ENCODE peak calls at places on chromosomes 1 and 21, in eight cellular contexts. One of them, this sample, is unnamed.
A peak's percentile ranks its signal among the peaks of the same experiment; 100 is the strongest.

GRCh38 chr1:219085988-219086387 is 87.7 kb upstream of the LYPLAL1 start:
- DNase-seq in breast epithelium: no peak
- DNase-seq in GM23338: no peak
- DNase-seq in A549: no peak
- DNase-seq in left lung: no peak
- DNase-seq in hepatocyte: no peak
- DNase-seq in aorta: no peak
- DNase-seq in NB4: no peak
- DNase-seq in this sample: no peak

GRCh38 chr1:27430903-27431653 is 38.7 kb downstream of the GPR3 start:
- DNase-seq in GM23338: no peak
- DNase-seq in hepatocyte: no peak
- DNase-seq in aorta: no peak
- DNase-seq in NB4: peak; percentile 64
- DNase-seq in A549: no peak
- DNase-seq in left lung: no peak
- DNase-seq in breast epithelium: peak; percentile 44
- DNase-seq in this sample: no peak

GRCh38 chr1:2853711-2854110 is 52.2 kb upstream of the TTC34 start:
- DNase-seq in A549: no peak
- DNase-seq in left lung: peak; percentile 41
- DNase-seq in hepatocyte: no peak
- DNase-seq in GM23338: no peak
- DNase-seq in NB4: no peak
- DNase-seq in aorta: peak; percentile 63
- DNase-seq in breast epithelium: no peak
- DNase-seq in this sample: no peak

GRCh38 chr1:178086294-178087255 is 7.3 kb upstream of the RASAL2 start:
- DNase-seq in aorta: no peak
- DNase-seq in hepatocyte: no peak
- DNase-seq in NB4: peak; percentile 55
- DNase-seq in left lung: no peak
- DNase-seq in A549: no peak
- DNase-seq in breast epithelium: no peak
- DNase-seq in GM23338: no peak
- DNase-seq in this sample: no peak

GRCh38 chr1:220528679-220529529 is 968 bp downstream of the MARK1 start:
- DNase-seq in breast epithelium: peak; percentile 25
- DNase-seq in hepatocyte: peak; percentile 32
- DNase-seq in left lung: no peak
- DNase-seq in GM23338: peak; percentile 64
- DNase-seq in A549: no peak
- DNase-seq in aorta: peak; percentile 77
- DNase-seq in NB4: no peak
- DNase-seq in this sample: no peak

GRCh38 chr1:41843378-41843777 is 75.3 kb downstream of the HIVEP3 start:
- DNase-seq in left lung: no peak
- DNase-seq in breast epithelium: no peak
- DNase-seq in aorta: no peak
- DNase-seq in NB4: no peak
- DNase-seq in A549: no peak
- DNase-seq in GM23338: no peak
- DNase-seq in hepatocyte: no peak
- DNase-seq in this sample: no peak

GRCh38 chr1:230972855-230973271 is 5.8 kb downstream of the TTC13 start:
- DNase-seq in breast epithelium: no peak
- DNase-seq in A549: no peak
- DNase-seq in aorta: no peak
- DNase-seq in left lung: no peak
- DNase-seq in GM23338: no peak
- DNase-seq in hepatocyte: no peak
- DNase-seq in NB4: peak; percentile 72
- DNase-seq in this sample: peak; percentile 69

GRCh38 chr1:55848906-55849305 is 633.7 kb upstream of the USP24 start:
- DNase-seq in breast epithelium: no peak
- DNase-seq in hepatocyte: no peak
- DNase-seq in GM23338: peak; percentile 68
- DNase-seq in NB4: no peak
- DNase-seq in left lung: no peak
- DNase-seq in aorta: no peak
- DNase-seq in A549: no peak
- DNase-seq in this sample: no peak

GRCh38 chr21:21039624-21040023 is 41.4 kb downstream of the NCAM2 start:
- DNase-seq in hepatocyte: no peak
- DNase-seq in NB4: no peak
- DNase-seq in aorta: no peak
- DNase-seq in left lung: no peak
- DNase-seq in GM23338: no peak
- DNase-seq in A549: no peak
- DNase-seq in breast epithelium: no peak
- DNase-seq in this sample: no peak

GRCh38 chr1:201095581-201096531 is 16.4 kb downstream of the CACNA1S start:
- DNase-seq in GM23338: no peak
- DNase-seq in NB4: no peak
- DNase-seq in A549: no peak
- DNase-seq in hepatocyte: no peak
- DNase-seq in aorta: peak; percentile 48
- DNase-seq in left lung: no peak
- DNase-seq in breast epithelium: no peak
- DNase-seq in this sample: no peak

GRCh38 chr1:183932412-183932811 is 105.1 kb downstream of the COLGALT2 start:
- DNase-seq in NB4: no peak
- DNase-seq in GM23338: no peak
- DNase-seq in breast epithelium: no peak
- DNase-seq in A549: no peak
- DNase-seq in aorta: peak; percentile 96
- DNase-seq in left lung: peak; percentile 81
- DNase-seq in hepatocyte: peak; percentile 55
- DNase-seq in this sample: no peak

GRCh38 chr1:4657920-4658585 is 3.6 kb downstream of the AJAP1 start:
- DNase-seq in A549: no peak
- DNase-seq in aorta: no peak
- DNase-seq in NB4: no peak
- DNase-seq in breast epithelium: no peak
- DNase-seq in GM23338: no peak
- DNase-seq in left lung: no peak
- DNase-seq in hepatocyte: no peak
- DNase-seq in this sample: no peak

GRCh38 chr1:16617778-16618580 is 4.6 kb upstream of the NBPF1 start:
- DNase-seq in GM23338: no peak
- DNase-seq in NB4: no peak
- DNase-seq in A549: no peak
- DNase-seq in left lung: no peak
- DNase-seq in hepatocyte: no peak
- DNase-seq in breast epithelium: no peak
- DNase-seq in aorta: peak; percentile 45
- DNase-seq in this sample: no peak

GRCh38 chr1:69836961-69837636 is 269.4 kb downstream of the LRRC7 start:
- DNase-seq in NB4: no peak
- DNase-seq in left lung: no peak
- DNase-seq in A549: no peak
- DNase-seq in hepatocyte: no peak
- DNase-seq in breast epithelium: no peak
- DNase-seq in aorta: no peak
- DNase-seq in GM23338: no peak
- DNase-seq in this sample: no peak

GRCh38 chr1:234722267-234722704 is 112.3 kb upstream of the IRF2BP2 start:
- DNase-seq in aorta: no peak
- DNase-seq in hepatocyte: no peak
- DNase-seq in A549: no peak
- DNase-seq in left lung: no peak
- DNase-seq in breast epithelium: no peak
- DNase-seq in GM23338: no peak
- DNase-seq in NB4: peak; percentile 55
- DNase-seq in this sample: no peak

GRCh38 chr1:169163059-169163458 is 56.6 kb downstream of the ATP1B1 start:
- DNase-seq in hepatocyte: no peak
- DNase-seq in A549: no peak
- DNase-seq in breast epithelium: no peak
- DNase-seq in left lung: no peak
- DNase-seq in NB4: no peak
- DNase-seq in GM23338: no peak
- DNase-seq in aorta: no peak
- DNase-seq in this sample: no peak

GRCh38 chr1:7334475-7335035 is 436.5 kb upstream of the VAMP3 start:
- DNase-seq in left lung: no peak
- DNase-seq in NB4: no peak
- DNase-seq in GM23338: peak; percentile 15
- DNase-seq in breast epithelium: no peak
- DNase-seq in A549: peak; percentile 6
- DNase-seq in hepatocyte: peak; percentile 22
- DNase-seq in aorta: peak; percentile 4
- DNase-seq in this sample: no peak

GRCh38 chr1:197781998-197782718 is 6.9 kb upstream of the DENND1B start:
- DNase-seq in breast epithelium: no peak
- DNase-seq in A549: no peak
- DNase-seq in aorta: no peak
- DNase-seq in GM23338: no peak
- DNase-seq in hepatocyte: no peak
- DNase-seq in NB4: no peak
- DNase-seq in left lung: no peak
- DNase-seq in this sample: no peak

DNA sequence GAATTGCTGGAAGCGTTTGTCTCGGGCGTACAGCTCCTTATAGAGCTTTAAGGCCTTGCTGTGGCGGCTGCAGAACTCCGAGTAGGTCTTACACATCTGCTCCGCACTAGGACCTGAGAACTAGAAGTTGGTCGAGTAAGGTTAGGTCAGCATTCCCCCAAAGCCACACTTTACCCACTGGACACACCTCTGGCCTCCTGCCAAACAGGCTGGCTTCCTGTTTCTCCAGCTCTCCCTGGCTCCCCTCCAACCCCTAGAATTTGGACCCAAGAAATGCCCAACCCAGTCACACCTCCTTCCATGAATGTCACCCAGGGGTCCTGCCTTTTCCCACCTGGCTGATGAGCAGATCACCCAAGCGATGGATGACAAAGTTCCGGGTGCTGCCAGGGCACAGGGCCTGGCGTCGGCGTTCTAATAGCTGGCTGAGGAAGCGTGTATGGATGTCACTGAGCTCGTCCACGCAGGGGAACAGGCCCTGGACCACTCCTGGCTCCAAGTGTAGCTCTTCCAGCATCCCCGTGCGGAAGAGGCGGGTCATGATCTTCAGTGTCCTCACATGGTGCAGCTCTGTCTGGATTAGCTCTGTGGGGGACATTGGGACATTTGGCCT is 15.6 kb downstream of the ARHGEF2 start:
- DNase-seq in hepatocyte: no peak
- DNase-seq in aorta: peak; percentile 83
- DNase-seq in A549: no peak
- DNase-seq in NB4: no peak
- DNase-seq in GM23338: no peak
- DNase-seq in breast epithelium: no peak
- DNase-seq in left lung: no peak
- DNase-seq in this sample: no peak
- H3K4me3 ChIP-seq in hepatocyte: no peak overlapping the region
- H3K4me3 ChIP-seq in aorta: no peak overlapping the region
- H3K4me3 ChIP-seq in A549: peak overlapping the region; percentile 8
- H3K4me3 ChIP-seq in NB4: no peak overlapping the region
- H3K4me3 ChIP-seq in GM23338: no peak overlapping the region
- H3K4me3 ChIP-seq in breast epithelium: no peak overlapping the region
- H3K4me3 ChIP-seq in left lung: no peak overlapping the region
- H3K4me3 ChIP-seq in this sample: no peak overlapping the region

GRCh38 chr1:22143586-22144033 is 713 bp upstream of the WNT4 start:
- DNase-seq in left lung: no peak
- DNase-seq in A549: no peak
- DNase-seq in NB4: no peak
- DNase-seq in hepatocyte: no peak
- DNase-seq in aorta: no peak
- DNase-seq in breast epithelium: no peak
- DNase-seq in GM23338: peak; percentile 61
- DNase-seq in this sample: no peak
- H3K4me3 ChIP-seq in left lung: peak overlapping the region; percentile 22
- H3K4me3 ChIP-seq in A549: peak overlapping the region; percentile 61
- H3K4me3 ChIP-seq in NB4: no peak overlapping the region
- H3K4me3 ChIP-seq in hepatocyte: peak overlapping the region; percentile 36
- H3K4me3 ChIP-seq in aorta: peak overlapping the region; percentile 45
- H3K4me3 ChIP-seq in breast epithelium: peak overlapping the region; percentile 80
- H3K4me3 ChIP-seq in GM23338: peak overlapping the region; percentile 59
- H3K4me3 ChIP-seq in this sample: peak overlapping the region; percentile 30

GRCh38 chr1:168050880-168051279 is 85.8 kb downstream of the GPR161 start:
- DNase-seq in A549: no peak
- DNase-seq in hepatocyte: no peak
- DNase-seq in left lung: no peak
- DNase-seq in GM23338: no peak
- DNase-seq in NB4: no peak
- DNase-seq in aorta: no peak
- DNase-seq in breast epithelium: no peak
- DNase-seq in this sample: no peak

GRCh38 chr1:168057355-168057754 is 79.4 kb downstream of the GPR161 start:
- DNase-seq in A549: no peak
- DNase-seq in breast epithelium: no peak
- DNase-seq in NB4: no peak
- DNase-seq in aorta: no peak
- DNase-seq in left lung: no peak
- DNase-seq in GM23338: no peak
- DNase-seq in hepatocyte: no peak
- DNase-seq in this sample: no peak

GRCh38 chr1:168054117-168054516 is 82.6 kb downstream of the GPR161 start:
- DNase-seq in A549: no peak
- DNase-seq in left lung: no peak
- DNase-seq in aorta: no peak
- DNase-seq in breast epithelium: no peak
- DNase-seq in hepatocyte: no peak
- DNase-seq in GM23338: no peak
- DNase-seq in NB4: peak; percentile 13
- DNase-seq in this sample: no peak

GRCh38 chr1:168050307-168050706 is 86.4 kb downstream of the GPR161 start:
- DNase-seq in A549: no peak
- DNase-seq in hepatocyte: no peak
- DNase-seq in NB4: no peak
- DNase-seq in aorta: no peak
- DNase-seq in left lung: no peak
- DNase-seq in GM23338: no peak
- DNase-seq in breast epithelium: no peak
- DNase-seq in this sample: no peak

DNA sequence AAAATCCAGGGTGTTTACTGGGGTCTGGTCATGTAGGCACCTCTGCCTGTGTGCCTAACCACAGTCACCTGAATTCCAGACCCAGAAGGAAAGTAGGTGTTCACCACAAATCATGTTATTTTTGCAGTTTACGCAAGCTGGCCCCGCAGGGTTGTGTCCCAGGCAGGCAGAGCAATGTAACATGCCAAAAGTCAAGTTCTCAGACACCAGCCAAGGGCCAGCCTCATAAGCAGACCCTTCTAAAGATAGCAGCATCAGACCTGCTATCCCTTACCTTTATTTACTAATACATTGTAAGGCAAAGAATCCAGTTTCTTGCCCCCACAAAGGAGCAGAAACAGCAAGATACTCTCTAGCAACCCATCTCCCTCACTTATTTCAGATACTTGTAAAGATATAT is 83.0 kb downstream of the GPR161 start:
- DNase-seq in GM23338: peak; percentile 3
- DNase-seq in NB4: no peak
- DNase-seq in aorta: no peak
- DNase-seq in left lung: no peak
- DNase-seq in breast epithelium: no peak
- DNase-seq in A549: no peak
- DNase-seq in hepatocyte: no peak
- DNase-seq in this sample: no peak
- H3K4me3 ChIP-seq in GM23338: no peak overlapping the region
- H3K4me3 ChIP-seq in NB4: no peak overlapping the region
- H3K4me3 ChIP-seq in aorta: no peak overlapping the region
- H3K4me3 ChIP-seq in left lung: no peak overlapping the region
- H3K4me3 ChIP-seq in breast epithelium: no peak overlapping the region
- H3K4me3 ChIP-seq in A549: no peak overlapping the region
- H3K4me3 ChIP-seq in hepatocyte: no peak overlapping the region
- H3K4me3 ChIP-seq in this sample: no peak overlapping the region

GRCh38 chr1:175146535-175147213 is 45.9 kb downstream of the KIAA0040 start:
- DNase-seq in GM23338: peak; percentile 91
- DNase-seq in left lung: peak; percentile 92
- DNase-seq in hepatocyte: peak; percentile 81
- DNase-seq in breast epithelium: no peak
- DNase-seq in aorta: peak; percentile 89
- DNase-seq in NB4: peak; percentile 66
- DNase-seq in A549: peak; percentile 80
- DNase-seq in this sample: peak; percentile 75
- H3K4me3 ChIP-seq in GM23338: peak overlapping the region; percentile 20
- H3K4me3 ChIP-seq in left lung: no peak overlapping the region
- H3K4me3 ChIP-seq in hepatocyte: no peak overlapping the region
- H3K4me3 ChIP-seq in breast epithelium: peak overlapping the region; percentile 12
- H3K4me3 ChIP-seq in aorta: no peak overlapping the region
- H3K4me3 ChIP-seq in NB4: no peak overlapping the region
- H3K4me3 ChIP-seq in A549: peak overlapping the region; percentile 20
- H3K4me3 ChIP-seq in this sample: no peak overlapping the region

This sample was measured in CD8-positive, alpha-beta T cell.